ENCODE peak calls at places on chromosomes 3 and 15, in four cellular contexts. F, G, H and Z are unnamed samples.

GRCh38 chr3:167008765-167009164 is 371.3 kb downstream of the ZBBX start:
- DNase-seq in F (no peak), G (no peak), H (no peak), Z (no peak)

GRCh38 chr3:173826901-173827609 is 429.5 kb downstream of the NLGN1 start:
- DNase-seq in F (peak; percentile 82), G (no peak), H (no peak), Z (no peak)

GRCh38 chr3:21169858-21170257 is 581.2 kb downstream of the ZNF385D start:
- DNase-seq in F (no peak), G (no peak), H (no peak), Z (no peak)

GRCh38 chr3:48232734-48233133 is 8.2 kb upstream of the ZNF589 start:
- DNase-seq in F (peak; percentile 79), G (peak; percentile 75), H (peak; percentile 34), Z (no peak)

GRCh38 chr3:188807002-188807401 is 364.8 kb upstream of the TPRG1 start:
- DNase-seq in F (peak; percentile 45), G (no peak), H (no peak), Z (no peak)

GRCh38 chr15:29456964-29457363 is 187.3 kb upstream of the NSMCE3 start:
- DNase-seq in F (no peak), G (no peak), H (no peak), Z (no peak)

GRCh38 chr15:96186105-96186504 is 144.4 kb upstream of the NR2F2 start:
- DNase-seq in F (no peak), G (no peak), H (no peak), Z (no peak)

GRCh38 chr15:63839717-63840116 is 6.0 kb upstream of the HERC1 start:
- DNase-seq in F (peak; percentile 36), G (no peak), H (no peak), Z (no peak)

GRCh38 chr3:69665026-69665739 is 74.1 kb upstream of the MITF start:
- DNase-seq in F (peak; percentile 44), G (no peak), H (no peak), Z (no peak)

GRCh38 chr3:197030379-197031314 is 1.0 kb upstream of the MELTF start:
- DNase-seq in F (no peak), G (no peak), H (no peak), Z (no peak)

GRCh38 chr3:128801779-128802369 is 75.9 kb downstream of the RAB7A start:
- DNase-seq in F (no peak), G (no peak), H (no peak), Z (no peak)

GRCh38 chr3:177106184-177106583 is 91.1 kb downstream of the TBL1XR1 start:
- DNase-seq in F (no peak), G (no peak), H (no peak), Z (no peak)

GRCh38 chr3:25423780-25424179 is 4.3 kb upstream of the RARB start:
- DNase-seq in F (peak; percentile 90), G (no peak), H (no peak), Z (no peak)

GRCh38 chr3:51295625-51296024 is 89.5 kb upstream of the MANF start:
- DNase-seq in F (no peak), G (no peak), H (no peak), Z (no peak)

GRCh38 chr15:43877371-43877770 is 50.6 kb downstream of the WDR76 start:
- DNase-seq in F (no peak), G (no peak), H (no peak), Z (no peak)

GRCh38 chr3:18190646-18191045 is 234.5 kb downstream of the SATB1 start:
- DNase-seq in F (peak; percentile 1), G (no peak), H (no peak), Z (no peak)